ENCODE peak calls at places on chromosomes 12 and 14, in five cellular contexts. R is H9, M is fibroblast of lung, S is GM23248, D is OCI-LY7. Q is an unnamed sample.

GRCh38 chr14:98189521-98189920 is 1082.5 kb downstream of the BCL11B start:
- DNase-seq in M (no peak), D (no peak), S (no peak), R (no peak), Q (no peak)

GRCh38 chr12:57519758-57520007 is 631 bp downstream of the DDIT3 start:
- DNase-seq in M (no peak), R (peak), S (no peak), D (peak), Q (no peak)

GRCh38 chr12:64665506-64665905 is 55.2 kb downstream of the RASSF3 start:
- DNase-seq in M (no peak), D (peak), S (no peak), R (peak), Q (no peak)

GRCh38 chr12:109716512-109717389 is 3.1 kb downstream of the FAM222A start:
- DNase-seq in M (no peak), R (no peak), D (no peak), S (peak), Q (no peak)

GRCh38 chr14:63504628-63505027 is 38.5 kb downstream of the PPP2R5E start:
- DNase-seq in D (no peak), S (peak), R (no peak), M (no peak), Q (peak)

GRCh38 chr12:121534495-121535148 is 46.2 kb downstream of the KDM2B start:
- DNase-seq in M (no peak), D (peak), S (no peak), R (peak), Q (no peak)

GRCh38 chr12:57806677-57807076 is 11.9 kb downstream of the AVIL start:
- DNase-seq in S (no peak), D (no peak), R (no peak), M (no peak), Q (no peak)

GRCh38 chr12:53757095-53757770 is 5.5 kb upstream of the CISTR start:
- DNase-seq in S (peak), R (peak), D (peak), M (peak), Q (peak)

GRCh38 chr12:77667101-77667500 is 163.6 kb upstream of the NAV3 start:
- DNase-seq in R (no peak), D (no peak), M (peak), S (no peak), Q (peak)

GRCh38 chr12:94149781-94150482 is 1.6 kb downstream of the PLXNC1 start:
- DNase-seq in R (peak), S (peak), D (no peak), M (peak), Q (no peak)

GRCh38 chr12:131834798-131835615 is 6.8 kb downstream of the MMP17 start:
- DNase-seq in R (no peak), S (no peak), M (no peak), D (no peak), Q (no peak)

GRCh38 chr12:25829192-25829591 is 129.3 kb upstream of the RASSF8 start:
- DNase-seq in R (no peak), M (peak), D (no peak), S (peak), Q (peak)

GRCh38 chr14:100476012-100476822 is 111.0 kb downstream of the BEGAIN start:
- DNase-seq in R (no peak), M (peak), D (no peak), S (peak), Q (no peak)

GRCh38 chr12:124098101-124098757 is 125.2 kb downstream of the ZNF664 start:
- DNase-seq in M (no peak), R (no peak), S (no peak), D (no peak), Q (no peak)

GRCh38 chr14:101186544-101186943 is 283.0 kb upstream of the RTL1 start:
- DNase-seq in S (no peak), D (no peak), M (no peak), R (no peak), Q (no peak)

GRCh38 chr12:106108187-106108816 is 30.5 kb downstream of the NUAK1 start:
- DNase-seq in D (no peak), R (peak), S (peak), M (peak), Q (no peak)

GRCh38 chr12:74897425-74898211 is 312.0 kb downstream of the KCNC2 start:
- DNase-seq in S (no peak), R (no peak), M (no peak), D (no peak), Q (peak)

GRCh38 chr12:90065301-90065801 is 356.7 kb upstream of the ATP2B1 start:
- DNase-seq in M (no peak), R (no peak), D (no peak), S (peak), Q (peak)

GRCh38 chr14:91059576-91060471 is 617 bp downstream of the RPS6KA5 start:
- DNase-seq in R (peak), D (peak), M (no peak), S (peak), Q (peak)

GRCh38 chr12:20105938-20106337 is 262.4 kb upstream of the PDE3A start:
- DNase-seq in S (peak), R (no peak), M (peak), D (no peak), Q (no peak)

GRCh38 chr12:3727877-3728632 is 24.9 kb downstream of the CRACR2A start:
- DNase-seq in R (no peak), D (no peak), S (no peak), M (peak), Q (no peak)

GRCh38 chr14:87940894-87941293 is 52.1 kb downstream of the GALC start:
- DNase-seq in D (no peak), M (no peak), S (no peak), R (no peak), Q (no peak)

GRCh38 chr12:28908646-28909045 is 240.4 kb upstream of the FAR2 start:
- DNase-seq in M (peak), R (no peak), D (no peak), S (peak), Q (no peak)

GRCh38 chr12:120534703-120535655 is 823 bp downstream of the RNF10 start:
- DNase-seq in R (peak), D (peak), S (peak), M (peak), Q (peak)

GRCh38 chr12:51217968-51218606 is at the start of gene POU6F1:
- DNase-seq in M (peak), S (peak), D (peak), R (peak), Q (peak)

GRCh38 chr12:132835076-132835870 is 6.6 kb upstream of the GOLGA3 start:
- DNase-seq in R (no peak), M (no peak), S (no peak), D (no peak), Q (no peak)

GRCh38 chr12:3537916-3538690 is 47.1 kb downstream of the PRMT8 start:
- DNase-seq in R (peak), D (no peak), S (no peak), M (no peak), Q (no peak)

GRCh38 chr12:130838951-130839769 is at the start of gene STX2:
- DNase-seq in D (peak), R (peak), S (peak), M (peak), Q (peak)

GRCh38 chr14:93010543-93011541 is 87.9 kb downstream of the CHGA start:
- DNase-seq in R (no peak), M (no peak), S (no peak), D (no peak), Q (no peak)

GRCh38 chr12:66288121-66288520 is 14.2 kb upstream of the HELB start:
- DNase-seq in D (no peak), S (no peak), R (no peak), M (no peak), Q (no peak)

GRCh38 chr12:50222275-50222783 is 55.2 kb upstream of the CERS5 start:
- DNase-seq in S (peak), M (peak), D (peak), R (peak), Q (peak)

GRCh38 chr12:28217805-28218204 is 27.5 kb downstream of the CCDC91 start:
- DNase-seq in R (no peak), S (no peak), D (no peak), M (no peak), Q (no peak)

GRCh38 chr12:57735952-57736742 is 2.4 kb downstream of the AGAP2 start:
- DNase-seq in M (peak), R (peak), D (no peak), S (peak), Q (peak)

GRCh38 chr12:111156304-111156703 is 212.6 kb downstream of the PHETA1 start:
- DNase-seq in D (no peak), R (no peak), S (no peak), M (no peak), Q (peak)

GRCh38 chr14:25537846-25538455 is 488.0 kb upstream of the STXBP6 start:
- DNase-seq in D (peak), R (peak), M (no peak), S (peak), Q (no peak)

GRCh38 chr12:19846561-19846960 is 407.3 kb downstream of the AEBP2 start:
- DNase-seq in D (no peak), S (peak), R (no peak), M (peak), Q (peak)

DNA sequence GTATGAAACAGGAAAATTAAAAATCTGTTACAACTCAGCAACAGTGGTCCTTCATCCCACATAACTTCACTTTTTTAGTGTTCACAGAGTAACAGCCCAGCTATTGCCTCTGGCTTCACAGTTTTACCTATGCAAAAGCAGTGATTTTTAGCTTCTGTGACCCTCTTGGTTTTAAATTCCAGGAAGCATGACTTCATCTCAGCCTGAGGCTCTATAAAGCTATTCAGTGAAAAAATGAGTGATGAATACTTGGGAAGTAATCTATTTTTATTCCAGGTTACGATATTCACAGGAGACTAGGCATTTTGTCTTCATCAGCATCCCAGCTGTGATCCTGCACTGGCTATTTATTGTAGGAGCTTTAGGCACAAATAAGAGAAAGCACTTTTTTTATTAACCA is 164.8 kb downstream of the SNAPC1 start:
- DNase-seq in D (no peak), M (peak), R (no peak), S (peak), Q (peak)
- H3K4me2 ChIP-seq in D (no peak), M (no peak), R (no peak), S (peak), Q (peak)

GRCh38 chr14:95267306-95267705 is 52.4 kb downstream of the CLMN start:
- DNase-seq in S (no peak), M (peak), D (no peak), R (no peak), Q (peak)

GRCh38 chr14:95264271-95264973 is 55.3 kb downstream of the CLMN start:
- DNase-seq in D (no peak), R (peak), M (no peak), S (no peak), Q (no peak)

GRCh38 chr14:95262511-95262891 is 57.2 kb downstream of the CLMN start:
- DNase-seq in M (no peak), R (no peak), S (no peak), D (no peak), Q (no peak)

GRCh38 chr14:95263527-95264231 is 56.0 kb downstream of the CLMN start:
- DNase-seq in M (no peak), R (peak), S (no peak), D (no peak), Q (no peak)

DNA sequence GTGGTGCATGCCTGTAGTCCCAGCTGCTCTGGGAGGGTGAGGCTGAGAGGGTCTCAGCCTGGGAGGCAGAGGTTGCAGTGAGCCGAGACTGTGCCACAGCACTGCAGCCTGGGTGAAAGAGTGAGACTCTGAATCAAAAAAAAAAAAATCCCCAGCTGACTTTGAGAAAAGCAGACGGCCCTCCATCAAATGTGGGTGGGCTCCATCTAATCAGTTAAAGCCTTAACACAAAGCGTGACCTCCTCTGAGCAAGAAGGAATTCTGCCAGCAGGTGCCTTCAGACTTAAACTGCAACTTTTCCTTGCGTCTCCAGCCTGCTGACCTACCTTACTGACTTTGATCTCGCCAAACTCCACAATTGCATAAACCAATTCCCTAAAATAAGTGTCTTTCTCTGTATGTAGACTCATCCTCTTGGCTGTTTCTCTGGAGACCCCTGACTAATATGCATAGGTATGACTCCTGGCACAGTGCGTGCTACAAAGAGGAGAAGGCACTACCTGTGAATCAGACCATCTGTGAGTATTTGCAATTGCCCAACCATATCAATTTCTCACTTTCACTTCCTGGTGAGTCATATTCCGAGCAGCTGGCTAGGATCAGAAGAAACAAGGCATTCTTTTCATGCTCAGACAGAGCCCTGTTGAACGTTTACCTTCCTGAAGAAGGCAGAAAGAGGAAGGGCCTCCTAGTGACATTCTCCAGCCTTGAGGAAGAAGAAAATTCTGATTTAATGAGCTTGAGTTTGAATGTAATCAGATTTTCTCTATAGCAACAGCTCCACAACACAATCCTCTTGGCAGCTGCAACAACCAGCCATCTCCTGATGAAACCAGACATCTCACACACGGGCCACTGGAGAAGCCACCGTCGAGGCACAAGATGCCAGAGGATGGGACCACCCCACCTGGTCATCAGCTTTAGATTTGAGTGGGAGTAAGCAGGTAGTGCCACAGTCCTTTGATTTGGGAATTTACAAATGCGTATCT is 54.3 kb downstream of the CLMN start:
- DNase-seq in S (peak), D (peak), M (peak), R (peak), Q (peak)
- H3K4me2 ChIP-seq in S (peak), D (peak), M (no peak), R (no peak), Q (peak)

DNA sequence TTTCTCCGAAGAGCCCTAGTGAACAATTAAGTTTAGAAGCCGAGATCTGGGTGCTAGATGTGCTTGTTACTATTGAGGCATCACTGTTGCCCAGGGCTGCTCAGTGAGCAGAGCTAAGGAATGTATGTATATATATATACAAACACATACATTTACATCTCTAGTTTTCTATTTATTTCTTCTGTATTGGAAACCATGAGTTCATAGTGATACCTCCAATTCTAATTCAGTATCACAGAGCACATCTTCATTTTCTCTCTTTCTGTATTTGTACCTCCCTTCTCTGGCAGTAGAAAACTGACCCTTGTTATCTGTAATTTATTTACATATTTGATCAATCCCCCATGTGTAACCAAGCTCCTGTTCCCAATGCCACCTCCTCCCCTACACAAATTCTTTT is 40.7 kb upstream of the FUT8 start:
- DNase-seq in R (no peak), S (no peak), M (no peak), D (no peak), Q (no peak)
- H3K4me2 ChIP-seq in R (no peak), S (no peak), M (no peak), D (no peak), Q (no peak)

GRCh38 chr12:96862326-96862725 is 44.7 kb upstream of the NEDD1 start:
- DNase-seq in D (no peak), R (no peak), S (no peak), M (no peak), Q (no peak)
- H3K4me2 ChIP-seq in D (no peak), R (no peak), S (peak), M (no peak), Q (no peak)